ENCODE peak calls at places on chromosomes 11 and 22, in five cellular contexts. E is PC-3, Z is hepatocyte, N is PC-9, D is body of pancreas. T is an unnamed sample. For H3K4me1, the result is how much of the 10 kb centered on the place peaks cover.

GRCh38 chr11:103420593-103420992 is 311.4 kb downstream of the DYNC2H1 start:
- DNase-seq in N (no peak), D (no peak), Z (no peak), E (no peak), T (no peak)

GRCh38 chr11:14041040-14041439 is 78.5 kb downstream of the SPON1 start:
- DNase-seq in E (peak), D (no peak), N (no peak), Z (no peak), T (peak)

GRCh38 chr22:23163665-23164064 is 16.6 kb upstream of the BCR start:
- DNase-seq in D (no peak), E (no peak), N (no peak), Z (no peak), T (no peak)

GRCh38 chr11:45180888-45181594 is 34.6 kb downstream of the PRDM11 start:
- DNase-seq in N (peak), D (peak), Z (no peak), E (peak), T (no peak)

GRCh38 chr22:42973536-42973881 is 41.4 kb downstream of the PACSIN2 start:
- DNase-seq in Z (no peak), E (no peak), D (no peak), N (no peak), T (no peak)

GRCh38 chr11:210122-210802 is 2.8 kb downstream of the RIC8A start:
- DNase-seq in Z (no peak), E (peak), D (no peak), N (peak), T (no peak)

GRCh38 chr22:46050916-46051614 is 74.1 kb upstream of the WNT7B start:
- DNase-seq in D (no peak), N (no peak), Z (no peak), E (no peak), T (no peak)

GRCh38 chr22:37818397-37819099 is 4.6 kb upstream of the GALR3 start:
- DNase-seq in D (peak), N (peak), E (no peak), Z (peak), T (peak)

GRCh38 chr11:23679041-23679440 is 817.8 kb upstream of the LUZP2 start:
- DNase-seq in Z (no peak), N (no peak), D (no peak), E (no peak), T (no peak)

GRCh38 chr11:129023968-129024676 is 81.5 kb upstream of the TP53AIP1 start:
- DNase-seq in Z (peak), D (peak), E (peak), N (peak), T (peak)

GRCh38 chr11:45332486-45332934 is 46.4 kb upstream of the SYT13 start:
- DNase-seq in E (no peak), Z (peak), N (peak), D (peak), T (peak)

GRCh38 chr11:2762031-2762380 is 62.2 kb upstream of the KCNQ1OT1 start:
- DNase-seq in D (no peak), Z (no peak), N (no peak), E (no peak), T (no peak)

GRCh38 chr22:31629741-31630184 is 32.3 kb downstream of the PISD start:
- DNase-seq in N (no peak), Z (no peak), E (no peak), D (no peak), T (peak)

GRCh38 chr11:68038226-68038717 is 553 bp upstream of the TCIRG1 start:
- DNase-seq in Z (peak), E (no peak), N (no peak), D (peak), T (peak)

GRCh38 chr11:7485136-7485853 is at the start of gene OLFML1:
- DNase-seq in E (no peak), Z (peak), N (no peak), D (peak), T (no peak)
- H3K4me3 ChIP-seq in E (no peak), Z (peak), N (no peak), D (no peak), T (no peak)

GRCh38 chr11:65435981-65436411 is 13.4 kb downstream of the NEAT1 start:
- DNase-seq in E (no peak), N (peak), Z (no peak), D (no peak), T (no peak)

GRCh38 chr11:65435330-65435931 is 12.8 kb downstream of the NEAT1 start:
- DNase-seq in D (no peak), Z (no peak), E (no peak), N (no peak), T (no peak)

GRCh38 chr11:65434057-65434666 is 11.6 kb downstream of the NEAT1 start:
- DNase-seq in Z (no peak), E (no peak), D (no peak), N (no peak), T (peak)

GRCh38 chr11:65433657-65434056 is 11.1 kb downstream of the NEAT1 start:
- DNase-seq in Z (no peak), N (no peak), E (no peak), D (no peak), T (no peak)

GRCh38 chr11:65434667-65435179 is 12.1 kb downstream of the NEAT1 start:
- DNase-seq in N (no peak), D (no peak), Z (no peak), E (no peak), T (no peak)
- H3K27ac ChIP-seq in N (no peak), D (peak), Z (peak), E (no peak), T (no peak)

DNA sequence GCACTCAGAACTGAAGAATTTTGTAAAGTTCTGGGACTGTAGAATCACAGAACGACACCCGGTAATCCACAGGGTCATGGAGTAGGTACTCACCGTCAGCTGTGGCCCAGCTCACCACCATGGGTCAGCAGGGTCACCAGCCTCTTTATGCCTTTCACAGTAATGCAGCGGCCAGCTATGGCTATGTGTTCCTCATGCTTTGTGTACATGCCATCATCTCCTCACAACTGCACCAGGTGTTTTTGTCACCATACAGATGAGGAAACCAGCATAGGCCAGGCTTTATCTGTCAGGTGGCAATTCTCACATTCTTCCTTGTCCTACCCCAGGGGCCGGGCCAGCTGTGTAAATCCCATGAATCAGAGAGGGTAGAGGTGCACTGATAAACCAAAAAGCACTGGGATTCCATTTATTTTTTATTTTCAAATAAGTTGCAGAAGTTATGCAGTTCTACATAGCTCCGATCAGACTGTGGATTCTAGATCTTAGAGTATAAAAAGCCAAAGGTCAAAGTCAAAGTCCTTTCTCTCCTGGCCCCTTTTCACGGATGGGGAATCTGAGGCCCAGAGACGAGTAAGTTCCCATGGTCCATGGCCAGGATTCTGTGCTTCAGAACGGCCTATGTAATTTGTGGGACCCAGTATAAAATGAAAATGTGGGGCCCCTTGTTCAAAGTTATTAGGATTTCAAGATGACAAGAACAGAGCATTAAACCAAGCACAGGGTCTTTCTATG is 17.5 kb downstream of the TSKU start:
- DNase-seq in E (no peak), Z (no peak), N (no peak), D (peak), T (no peak)
- H3K4me1 ChIP-seq in E (under half), Z (under half), N (under half), D (half or more), T (under half)

GRCh38 chr22:36586852-36587251 is 57.9 kb upstream of the EIF3D start:
- DNase-seq in D (no peak), E (no peak), N (no peak), Z (no peak), T (no peak)

GRCh38 chr22:36585841-36586240 is 56.9 kb upstream of the EIF3D start:
- DNase-seq in E (peak), Z (no peak), D (no peak), N (peak), T (no peak)

GRCh38 chr22:36588285-36588684 is 59.3 kb upstream of the EIF3D start:
- DNase-seq in N (no peak), E (no peak), Z (no peak), D (no peak), T (no peak)

GRCh38 chr22:36586250-36586649 is 57.3 kb upstream of the EIF3D start:
- DNase-seq in D (no peak), E (no peak), N (no peak), Z (no peak), T (no peak)

GRCh38 chr22:36587289-36588154 is 58.6 kb upstream of the EIF3D start:
- DNase-seq in D (no peak), E (peak), N (no peak), Z (no peak), T (peak)
- H3K4me3 ChIP-seq in D (no peak), E (peak), N (no peak), Z (no peak), T (no peak)

GRCh38 chr11:126148317-126148716 is 63.1 kb downstream of the RPUSD4 start:
- DNase-seq in E (no peak), N (no peak), D (no peak), Z (no peak), T (no peak)

GRCh38 chr11:126147268-126148111 is 64.0 kb downstream of the RPUSD4 start:
- DNase-seq in N (no peak), Z (no peak), D (no peak), E (peak), T (no peak)

GRCh38 chr11:126150256-126150655 is 61.2 kb downstream of the RPUSD4 start:
- DNase-seq in Z (no peak), N (no peak), D (no peak), E (no peak), T (no peak)

GRCh38 chr11:126152152-126152551 is 59.3 kb downstream of the RPUSD4 start:
- DNase-seq in Z (no peak), N (no peak), E (no peak), D (no peak), T (no peak)

DNA sequence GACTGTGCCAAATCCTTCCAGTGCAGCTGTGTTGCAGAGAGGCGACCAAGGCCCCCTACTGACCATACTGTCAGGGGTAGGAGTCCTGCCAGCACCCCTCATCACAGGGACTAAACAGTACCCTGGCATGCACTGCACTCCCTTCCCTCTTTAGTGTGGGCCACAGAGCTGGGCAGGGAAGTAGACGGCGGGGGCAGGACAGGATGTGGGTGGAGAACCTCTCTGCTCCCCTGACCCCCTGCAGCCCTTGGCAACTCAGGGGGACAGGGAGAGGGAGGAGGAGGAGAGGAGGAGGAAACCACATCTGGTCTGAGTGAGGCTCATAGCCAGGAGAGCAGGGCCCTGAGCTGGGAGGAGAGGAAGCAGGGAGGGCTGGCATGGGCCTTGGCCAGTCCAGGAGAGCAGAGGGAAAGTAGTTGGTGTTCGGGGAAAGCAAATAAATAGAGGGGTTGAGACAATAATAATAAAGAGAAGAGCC is 61.7 kb downstream of the RPUSD4 start:
- DNase-seq in N (no peak), D (no peak), Z (no peak), E (no peak), T (no peak)
- H3K27ac ChIP-seq in N (no peak), D (no peak), Z (no peak), E (no peak), T (no peak)

GRCh38 chr22:28977050-28977449 is 84.6 kb downstream of the C22orf31 start:
- DNase-seq in Z (no peak), N (no peak), D (no peak), E (no peak), T (no peak)

GRCh38 chr22:28976588-28976987 is 85.0 kb downstream of the C22orf31 start:
- DNase-seq in Z (no peak), N (no peak), E (peak), D (no peak), T (no peak)

GRCh38 chr22:28977481-28977971 is 84.1 kb downstream of the C22orf31 start:
- DNase-seq in N (peak), E (no peak), Z (no peak), D (peak), T (peak)

GRCh38 chr22:28969401-28970168 is 86.2 kb downstream of the ZNRF3 start:
- DNase-seq in E (no peak), N (no peak), D (no peak), Z (no peak), T (no peak)

GRCh38 chr22:28973352-28973751 is 88.3 kb downstream of the C22orf31 start:
- DNase-seq in Z (no peak), N (no peak), D (no peak), E (no peak), T (no peak)
- H3K4me1 ChIP-seq in Z (under half), N (under half), D (under half), E (under half), T (under half)

GRCh38 chr11:26102325-26102724 is 229.6 kb upstream of the ANO3 start:
- DNase-seq in N (no peak), Z (no peak), E (no peak), D (no peak), T (no peak)

GRCh38 chr11:26112190-26112715 is 219.7 kb upstream of the ANO3 start:
- DNase-seq in E (no peak), Z (no peak), D (no peak), N (no peak), T (no peak)

GRCh38 chr11:26105762-26106423 is 226.0 kb upstream of the ANO3 start:
- DNase-seq in E (no peak), N (no peak), D (no peak), Z (no peak), T (no peak)

GRCh38 chr11:26109658-26110393 is 222.1 kb upstream of the ANO3 start:
- DNase-seq in D (no peak), Z (no peak), N (no peak), E (no peak), T (no peak)

DNA sequence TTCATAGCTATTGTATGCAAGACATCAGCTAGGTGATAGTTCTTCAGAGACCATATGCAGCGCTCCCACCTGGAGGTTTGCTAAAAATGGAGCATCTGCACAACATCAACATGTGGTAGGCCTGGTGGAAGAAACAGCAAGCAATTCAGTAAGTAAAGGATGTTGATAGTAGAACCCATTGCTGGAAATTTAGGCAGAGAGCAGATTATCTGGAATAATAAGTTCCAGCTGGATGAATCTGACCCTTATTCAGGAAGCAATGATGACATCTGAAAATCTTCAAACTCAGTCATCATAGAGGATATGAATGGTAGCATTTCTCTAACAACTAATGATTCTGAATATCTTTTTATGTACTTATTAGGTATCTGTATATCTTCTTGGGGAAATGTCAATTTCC is 225.2 kb upstream of the ANO3 start:
- DNase-seq in N (no peak), D (no peak), Z (no peak), E (no peak), T (no peak)
- H3K4me3 ChIP-seq in N (no peak), D (no peak), Z (no peak), E (no peak), T (no peak)

DNA sequence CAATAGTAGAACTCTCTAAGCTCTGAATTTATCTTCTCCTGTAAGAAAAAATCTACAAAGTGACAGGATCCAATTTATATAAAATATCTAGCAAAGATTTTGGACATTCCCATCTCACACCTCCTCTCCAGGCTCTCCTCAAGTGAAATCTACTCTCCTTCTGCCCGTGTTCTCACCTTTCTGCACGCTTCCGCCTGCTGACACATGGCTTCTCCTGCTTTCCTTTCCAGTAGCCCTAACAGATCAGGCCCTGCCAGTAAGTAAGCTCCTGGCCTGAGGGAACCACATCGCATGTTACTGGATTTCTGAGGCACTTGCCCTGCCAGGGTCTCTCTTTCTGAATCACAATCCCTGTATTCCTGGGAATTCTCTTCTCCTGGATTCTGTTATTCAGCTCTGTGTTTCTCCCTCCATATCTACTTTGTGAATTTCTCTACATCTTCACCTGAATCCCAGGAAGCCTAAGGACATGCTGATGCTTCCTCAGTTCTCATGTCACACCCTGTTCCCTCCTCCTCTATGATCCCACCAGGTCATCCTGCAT is 53.3 kb upstream of the TOP3B start:
- DNase-seq in Z (no peak), D (no peak), N (no peak), E (no peak), T (no peak)
- H3K27ac ChIP-seq in Z (no peak), D (no peak), N (no peak), E (no peak), T (no peak)